ENCODE peak calls at places on chromosomes 12 and 14, in ten cellular contexts. Y is sigmoid colon, P is NB4, O is Caco-2, U is neural crest cell, J is astrocyte of the spinal cord, G is stomach, B is Peyer's patch, W is left ventricle myocardium inferior, S is progenitor cell of endocrine pancreas. C is an unnamed sample.

GRCh38 chr14:36971263-36971855 is 201.0 kb downstream of the SLC25A21 start:
- DNase-seq in Y (no peak), P (no peak), O (no peak), U (no peak), J (no peak), G (no peak), B (no peak), W (no peak), S (no peak), C (no peak)

GRCh38 chr12:55698241-55698955 is 9.3 kb downstream of the ITGA7 start:
- DNase-seq in Y (peak; percentile 64), P (no peak), O (no peak), U (no peak), J (no peak), G (no peak), B (no peak), W (no peak), S (no peak), C (no peak)

GRCh38 chr12:59452746-59453145 is 143.1 kb upstream of the SLC16A7 start:
- DNase-seq in Y (no peak), P (no peak), O (no peak), U (no peak), J (no peak), G (no peak), B (no peak), W (no peak), S (no peak), C (no peak)

GRCh38 chr14:85248881-85249635 is 280.9 kb upstream of the FLRT2 start:
- DNase-seq in Y (no peak), P (no peak), O (peak; percentile 57), U (no peak), J (no peak), G (no peak), B (no peak), W (no peak), S (no peak), C (no peak)

GRCh38 chr12:77231548-77231947 is 166.2 kb upstream of the E2F7 start:
- DNase-seq in Y (peak; percentile 82), P (peak; percentile 2), O (no peak), U (no peak), J (peak; percentile 76), G (peak; percentile 92), B (no peak), W (peak; percentile 73), S (no peak), C (no peak)

GRCh38 chr12:57743769-57744168 is 1.1 kb upstream of the TSPAN31 start:
- DNase-seq in Y (no peak), P (no peak), O (no peak), U (no peak), J (no peak), G (no peak), B (no peak), W (no peak), S (no peak), C (no peak)

GRCh38 chr12:92929957-92930356 is 862 bp upstream of the EEA1 start:
- DNase-seq in Y (no peak), P (peak; percentile 34), O (no peak), U (no peak), J (peak; percentile 11), G (no peak), B (no peak), W (no peak), S (no peak), C (no peak)

GRCh38 chr12:70393787-70394519 is 27.9 kb downstream of the KCNMB4 start:
- DNase-seq in Y (no peak), P (no peak), O (no peak), U (no peak), J (peak; percentile 29), G (no peak), B (no peak), W (no peak), S (no peak), C (no peak)

GRCh38 chr12:122060069-122060468 is 18.5 kb upstream of the MLXIP start:
- DNase-seq in Y (peak; percentile 74), P (no peak), O (no peak), U (no peak), J (no peak), G (no peak), B (no peak), W (peak; percentile 29), S (no peak), C (no peak)

GRCh38 chr12:22588817-22589216 is 36.2 kb upstream of the ETNK1 start:
- DNase-seq in Y (no peak), P (no peak), O (no peak), U (no peak), J (no peak), G (no peak), B (no peak), W (no peak), S (no peak), C (no peak)

GRCh38 chr12:69425417-69425816 is 44.8 kb upstream of the FRS2 start:
- DNase-seq in Y (no peak), P (peak; percentile 26), O (no peak), U (no peak), J (no peak), G (no peak), B (no peak), W (no peak), S (no peak), C (no peak)

GRCh38 chr14:96598332-96598928 is 96.2 kb downstream of the PAPOLA start:
- DNase-seq in Y (no peak), P (no peak), O (no peak), U (no peak), J (no peak), G (no peak), B (no peak), W (no peak), S (no peak), C (no peak)

GRCh38 chr14:32897724-32898064 is 41.0 kb upstream of the NPAS3 start:
- DNase-seq in Y (no peak), P (no peak), O (no peak), U (no peak), J (no peak), G (no peak), B (no peak), W (no peak), S (no peak), C (no peak)

GRCh38 chr12:25253371-25254068 is 2.8 kb upstream of the KRAS start:
- DNase-seq in Y (no peak), P (no peak), O (no peak), U (no peak), J (no peak), G (no peak), B (no peak), W (no peak), S (no peak), C (no peak)

GRCh38 chr12:78767264-78767981 is 97.2 kb upstream of the SYT1 start:
- DNase-seq in Y (no peak), P (no peak), O (no peak), U (no peak), J (no peak), G (no peak), B (no peak), W (no peak), S (no peak), C (no peak)

GRCh38 chr12:70243510-70244331 is 488 bp downstream of the CNOT2 start:
- DNase-seq in Y (peak; percentile 85), P (peak; percentile 86), O (peak; percentile 65), U (peak; percentile 56), J (peak; percentile 72), G (peak; percentile 60), B (peak; percentile 65), W (peak; percentile 69), S (peak; percentile 14), C (peak; percentile 33)

DNA sequence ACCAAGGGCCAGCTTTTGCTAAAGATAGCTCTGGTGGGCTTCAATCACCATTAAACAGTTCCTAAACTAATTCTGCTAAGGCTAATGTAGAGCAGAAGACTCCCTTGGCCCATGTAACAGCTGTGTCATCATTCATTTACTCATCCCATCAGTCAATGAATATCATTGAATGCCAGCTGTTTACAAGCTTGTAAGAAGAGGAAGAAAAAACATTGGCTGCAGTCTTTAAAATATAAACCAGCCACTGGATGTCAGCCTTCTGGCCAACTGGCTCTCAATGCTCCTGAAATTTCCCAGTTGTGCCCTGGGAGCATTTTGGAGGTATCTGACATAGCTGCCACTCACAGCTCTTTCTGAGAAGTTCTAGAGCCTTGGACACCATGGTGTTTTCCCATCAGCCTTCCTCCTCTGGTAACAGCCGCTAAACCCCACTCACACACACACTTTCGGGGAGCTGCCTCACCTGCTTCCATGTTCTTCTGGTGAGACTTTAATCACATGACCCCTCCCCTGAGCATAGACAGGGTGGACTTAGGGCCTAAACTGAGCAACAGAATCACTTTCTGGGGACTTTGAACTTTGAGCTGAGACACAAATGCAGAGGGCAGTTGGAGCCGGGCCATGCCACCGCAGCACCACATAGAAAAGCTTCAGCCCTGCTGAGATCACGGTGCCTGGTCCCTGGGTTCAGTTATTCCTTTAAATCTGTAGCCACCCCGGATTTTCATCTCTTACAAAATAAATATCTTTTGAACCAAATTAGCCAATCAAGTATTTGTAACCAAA is 18.2 kb upstream of the MAP3K9 start:
- DNase-seq in Y (no peak), P (peak; percentile 46), O (no peak), U (no peak), J (no peak), G (no peak), B (no peak), W (no peak), S (no peak), C (no peak)
- TF ChIP-seq CTCF in Y (no peak), P (no peak), O (no peak), U (no peak), J (no peak), G (no peak), B (no peak), W (no peak), S (no peak), C (no peak)

GRCh38 chr12:50537538-50537919 is 32.7 kb downstream of the DIP2B start:
- DNase-seq in Y (no peak), P (no peak), O (no peak), U (no peak), J (peak; percentile 29), G (no peak), B (no peak), W (no peak), S (no peak), C (no peak)
- TF ChIP-seq CTCF in Y (no peak), P (no peak), O (no peak), U (no peak), J (no peak), G (no peak), B (no peak), W (no peak), S (no peak), C (no peak)

GRCh38 chr12:108633534-108634224 is at the start of gene SELPLG:
- DNase-seq in Y (peak; percentile 81), P (peak; percentile 98), O (peak; percentile 19), U (no peak), J (no peak), G (peak; percentile 69), B (peak; percentile 97), W (peak; percentile 65), S (no peak), C (peak; percentile 79)
- TF ChIP-seq CTCF in Y (no peak), P (no peak), O (no peak), U (no peak), J (no peak), G (no peak), B (peak; percentile 11), W (no peak), S (no peak), C (no peak)

DNA sequence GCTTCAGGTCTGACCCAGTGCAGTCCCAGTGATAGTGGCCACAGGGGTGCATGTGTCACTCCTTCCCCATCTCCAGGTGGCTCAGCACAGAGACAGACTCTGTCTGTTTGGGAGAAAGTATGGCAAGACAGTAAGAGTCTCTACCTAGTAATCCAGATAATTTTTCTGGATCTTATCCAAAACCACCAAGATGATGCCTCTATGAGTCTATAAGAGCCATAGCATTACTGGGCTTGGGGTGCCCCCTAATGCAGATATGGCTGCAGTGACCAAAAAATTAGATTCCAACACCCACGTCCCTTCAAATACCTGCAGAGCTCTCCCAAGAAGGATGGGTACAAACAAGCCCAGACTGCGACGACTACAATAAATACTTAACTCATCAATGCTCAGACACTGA is 123.8 kb downstream of the GRIP1 start:
- DNase-seq in Y (no peak), P (peak; percentile 12), O (no peak), U (no peak), J (no peak), G (no peak), B (no peak), W (no peak), S (no peak), C (no peak)
- TF ChIP-seq CTCF in Y (no peak), P (no peak), O (no peak), U (no peak), J (no peak), G (no peak), B (no peak), W (no peak), S (no peak), C (no peak)

C was measured in activated B cell treated with CpG ODN at 0.5 μM for 24 hours.